ENCODE peak calls at places on chromosomes 2 and 18, in ten cellular contexts. M is amniotic stem cell; B is NCI-H748 treated with DMSO at 0.1 percent for 48 hours; D is H9; Q is NCI-H1105; Z is CD4-positive, CD25-positive, alpha-beta regulatory T cell; K is breast epithelium; G is neural crest cell; T is right lobe of liver; I is thoracic aorta. H is an unnamed sample.

GRCh38 chr2:56648802-56649201 is 465.0 kb downstream of the CCDC85A start:
- DNase-seq in M (no peak), Z (no peak), B (no peak), D (no peak), Q (no peak), T (no peak), G (no peak), K (no peak), I (no peak), H (no peak)

GRCh38 chr2:169091761-169092523 is 22.6 kb downstream of the DHRS9 start:
- DNase-seq in T (no peak), G (no peak), Z (no peak), I (no peak), D (no peak), B (no peak), K (peak; percentile 62), M (no peak), Q (no peak), H (no peak)

GRCh38 chr2:46163031-46163430 is 134.2 kb upstream of the EPAS1 start:
- DNase-seq in B (no peak), G (no peak), K (no peak), Z (no peak), T (no peak), I (no peak), Q (no peak), D (no peak), M (no peak), H (no peak)

GRCh38 chr2:203328735-203329549 is 748 bp downstream of the ABI2 start:
- DNase-seq in I (no peak), Q (peak; percentile 29), K (no peak), G (peak; percentile 32), T (peak; percentile 53), M (peak; percentile 45), D (peak; percentile 41), Z (peak; percentile 42), B (peak; percentile 57), H (peak; percentile 26)

GRCh38 chr18:56358608-56359007 is 279.8 kb downstream of the TXNL1 start:
- DNase-seq in T (no peak), Q (no peak), I (no peak), M (no peak), G (no peak), D (no peak), Z (no peak), B (no peak), K (no peak), H (no peak)

GRCh38 chr2:206443735-206444527 is 599 bp downstream of the ADAM23 start:
- DNase-seq in T (no peak), Q (no peak), G (peak; percentile 20), B (peak; percentile 27), Z (peak; percentile 20), D (peak; percentile 51), M (no peak), K (no peak), I (no peak), H (no peak)

GRCh38 chr2:42408009-42408408 is 47.0 kb upstream of the COX7A2L start:
- DNase-seq in B (no peak), D (no peak), T (no peak), G (no peak), M (no peak), Q (no peak), K (no peak), I (no peak), Z (no peak), H (no peak)

GRCh38 chr2:195382186-195382585 is 274.8 kb upstream of the SLC39A10 start:
- DNase-seq in D (no peak), Z (peak; percentile 61), T (no peak), I (no peak), K (no peak), G (no peak), B (no peak), M (no peak), Q (no peak), H (peak; percentile 39)

GRCh38 chr2:230798769-230799399 is 65.9 kb upstream of the ITM2C start:
- DNase-seq in Q (no peak), Z (peak; percentile 78), M (peak; percentile 57), I (no peak), K (no peak), G (peak; percentile 31), T (no peak), B (peak; percentile 24), D (no peak), H (peak; percentile 59)

GRCh38 chr2:37415128-37415817 is 70.8 kb downstream of the QPCT start:
- DNase-seq in Q (no peak), D (no peak), T (no peak), G (no peak), B (peak; percentile 11), K (no peak), I (no peak), M (no peak), Z (no peak), H (no peak)

GRCh38 chr2:8479298-8479697 is 202.6 kb upstream of the ID2 start:
- DNase-seq in G (no peak), K (peak; percentile 15), I (no peak), M (no peak), T (peak; percentile 57), B (no peak), Q (no peak), D (no peak), Z (no peak), H (no peak)

GRCh38 chr2:42124051-42124813 is 44.9 kb upstream of the EML4 start:
- DNase-seq in T (no peak), G (no peak), D (no peak), M (no peak), K (no peak), B (no peak), Z (peak; percentile 86), Q (no peak), I (no peak), H (peak; percentile 87)

GRCh38 chr2:201538025-201538424 is 86.5 kb downstream of the STRADB start:
- DNase-seq in Z (no peak), B (no peak), Q (no peak), G (no peak), T (no peak), K (no peak), M (no peak), D (no peak), I (no peak), H (no peak)

GRCh38 chr18:36066001-36066400 is 1.4 kb downstream of the RPRD1A start:
- DNase-seq in B (no peak), T (no peak), I (no peak), G (no peak), D (no peak), K (no peak), M (no peak), Q (no peak), Z (no peak), H (no peak)

GRCh38 chr2:8583400-8584173 is 98.3 kb upstream of the ID2 start:
- DNase-seq in Z (peak; percentile 69), I (peak; percentile 80), T (peak; percentile 99), B (peak; percentile 93), G (peak; percentile 79), D (peak; percentile 99), M (no peak), K (peak; percentile 86), Q (no peak), H (peak; percentile 16)

GRCh38 chr2:219314804-219315468 is 5.7 kb upstream of the PTPRN start:
- DNase-seq in G (no peak), M (no peak), Z (no peak), B (no peak), Q (no peak), K (no peak), T (no peak), I (no peak), D (no peak), H (no peak)

GRCh38 chr2:120779781-120780283 is 44.2 kb downstream of the GLI2 start:
- DNase-seq in G (no peak), B (no peak), K (no peak), Z (no peak), D (no peak), T (no peak), M (peak; percentile 55), Q (no peak), I (no peak), H (no peak)

GRCh38 chr2:152491139-152491472 is 156.1 kb downstream of the FMNL2 start:
- DNase-seq in B (no peak), D (no peak), I (no peak), G (peak; percentile 51), Q (no peak), K (no peak), M (no peak), T (peak; percentile 60), Z (no peak), H (no peak)

GRCh38 chr2:44495544-44495943 is 133.8 kb downstream of the CAMKMT start:
- DNase-seq in T (no peak), I (no peak), Q (no peak), K (no peak), Z (no peak), D (no peak), M (no peak), B (no peak), G (no peak), H (no peak)

GRCh38 chr2:71778514-71779305 is 325.3 kb downstream of the DYSF start:
- DNase-seq in K (no peak), M (no peak), Q (no peak), Z (no peak), I (no peak), B (no peak), D (no peak), T (no peak), G (peak; percentile 0), H (no peak)

GRCh38 chr2:232655392-232655791 is 22.0 kb downstream of the EFHD1 start:
- DNase-seq in I (peak; percentile 21), T (peak; percentile 81), D (no peak), B (no peak), Z (no peak), G (no peak), K (peak; percentile 75), M (no peak), Q (no peak), H (no peak)

GRCh38 chr2:3406501-3406900 is 27.0 kb downstream of the TRAPPC12 start:
- DNase-seq in Q (no peak), Z (no peak), B (no peak), M (no peak), I (no peak), T (no peak), K (no peak), G (no peak), D (no peak), H (no peak)

GRCh38 chr2:205052781-205053180 is 507.5 kb downstream of the PARD3B start:
- DNase-seq in Z (no peak), D (no peak), T (no peak), B (no peak), M (no peak), G (no peak), I (no peak), Q (no peak), K (no peak), H (no peak)

GRCh38 chr2:70161069-70161534 is 29.7 kb downstream of the C2orf42 start:
- DNase-seq in T (no peak), G (no peak), Z (no peak), I (no peak), K (no peak), M (no peak), Q (no peak), B (no peak), D (no peak), H (no peak)

GRCh38 chr2:234730066-234730640 is 221.7 kb upstream of the SH3BP4 start:
- DNase-seq in Z (no peak), T (no peak), I (no peak), Q (no peak), B (peak; percentile 87), D (no peak), M (no peak), K (no peak), G (peak; percentile 7), H (no peak)

GRCh38 chr2:102258386-102259074 is 52.8 kb upstream of the IL1RL1 start:
- DNase-seq in Z (peak; percentile 90), M (peak; percentile 54), I (no peak), G (no peak), D (no peak), K (no peak), T (no peak), B (no peak), Q (no peak), H (no peak)

GRCh38 chr2:235497096-235497495 is 3.3 kb downstream of the AGAP1 start:
- DNase-seq in K (no peak), M (no peak), I (no peak), Q (no peak), Z (no peak), D (no peak), G (no peak), B (no peak), T (no peak), H (no peak)

GRCh38 chr2:43133708-43134570 is 92.5 kb downstream of the ZFP36L2 start:
- DNase-seq in Z (peak; percentile 90), M (no peak), G (no peak), Q (no peak), I (no peak), B (no peak), K (no peak), D (no peak), T (no peak), H (peak; percentile 93)

H was measured in central memory CD4-positive, alpha-beta T cell.